ENCODE peak calls at places on chromosome 9, in four cellular contexts. P, G, D and T are unnamed samples.

GRCh38 chr9:106869458-106869857 is 6.5 kb downstream of the ZNF462 start:
- DNase-seq in D (no peak), G (peak; percentile 65), P (peak; percentile 55), T (no peak)

GRCh38 chr9:114501786-114502682 is 3.2 kb downstream of the WHRN start:
- DNase-seq in P (peak; percentile 66), D (no peak), G (peak; percentile 75), T (no peak)

GRCh38 chr9:127728808-127729207 is 6.3 kb downstream of the TOR2A start:
- DNase-seq in G (no peak), P (no peak), D (no peak), T (no peak)

GRCh38 chr9:132069046-132069898 is 10.4 kb downstream of the MED27 start:
- DNase-seq in P (peak; percentile 89), G (peak; percentile 92), D (no peak), T (no peak)

GRCh38 chr9:68841292-68842052 is 136.4 kb downstream of the PIP5K1B start:
- DNase-seq in G (no peak), P (no peak), D (no peak), T (no peak)

GRCh38 chr9:83304686-83305085 is 233.5 kb downstream of the FRMD3 start:
- DNase-seq in P (peak; percentile 85), G (peak; percentile 87), D (no peak), T (no peak)

GRCh38 chr9:35733109-35733541 is 659 bp downstream of the CREB3 start:
- DNase-seq in P (peak; percentile 66), G (peak; percentile 75), D (peak; percentile 81), T (no peak)

GRCh38 chr9:26054600-26055516 is 376.6 kb upstream of the TUSC1 start:
- DNase-seq in D (no peak), G (peak; percentile 41), P (peak; percentile 33), T (no peak)

GRCh38 chr9:111937781-111938426 is 41.3 kb downstream of the UGCG start:
- DNase-seq in G (peak; percentile 85), D (no peak), P (peak; percentile 85), T (no peak)

GRCh38 chr9:6024035-6024554 is 8.7 kb upstream of the RANBP6 start:
- DNase-seq in D (peak; percentile 79), P (no peak), G (no peak), T (peak; percentile 19)

GRCh38 chr9:83188272-83188671 is 125.3 kb upstream of the RASEF start:
- DNase-seq in G (no peak), D (no peak), P (no peak), T (no peak)

GRCh38 chr9:130908129-130908877 is 11.7 kb upstream of the QRFP start:
- DNase-seq in D (no peak), P (no peak), G (no peak), T (no peak)

GRCh38 chr9:32581512-32582143 is 8.7 kb upstream of the NDUFB6 start:
- DNase-seq in D (peak; percentile 88), G (peak; percentile 67), P (peak; percentile 54), T (peak; percentile 28)

GRCh38 chr9:130872912-130873503 is 23.6 kb downstream of the QRFP start:
- DNase-seq in P (no peak), D (no peak), G (no peak), T (no peak)

GRCh38 chr9:89882876-89883275 is 278.1 kb downstream of the GADD45G start:
- DNase-seq in G (no peak), D (no peak), P (no peak), T (no peak)

GRCh38 chr9:129357773-129358250 is 179.8 kb upstream of the IER5L start:
- DNase-seq in P (no peak), G (no peak), D (no peak), T (no peak)

GRCh38 chr9:99012957-99013512 is 69.3 kb downstream of the COL15A1 start:
- DNase-seq in G (no peak), P (no peak), D (peak; percentile 73), T (no peak)

GRCh38 chr9:101128623-101129022 is 100.1 kb downstream of the PLPPR1 start:
- DNase-seq in D (no peak), P (no peak), G (no peak), T (no peak)

GRCh38 chr9:126638571-126639132 is 24.9 kb downstream of the LMX1B start:
- DNase-seq in P (no peak), D (no peak), G (no peak), T (no peak)

DNA sequence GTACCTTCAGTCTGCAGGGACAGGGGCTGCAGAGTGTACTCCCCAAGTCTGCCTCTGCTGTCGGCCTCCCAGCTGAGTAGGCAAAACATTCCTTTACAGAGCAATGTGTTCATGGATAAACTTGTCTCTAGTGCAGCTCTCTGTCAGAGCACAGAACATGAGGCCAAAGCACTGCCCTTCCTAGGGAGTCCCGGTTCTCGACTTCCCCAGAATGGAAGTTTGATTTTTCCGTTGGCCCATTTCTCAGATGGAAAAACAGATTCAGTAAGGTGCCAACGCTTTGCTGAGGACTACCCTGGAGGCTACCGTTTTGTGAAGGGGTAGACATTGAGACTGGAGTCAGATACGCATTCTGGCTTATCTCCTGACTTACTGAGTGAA is 422 bp upstream of the TRIM32 start:
- DNase-seq in D (no peak), G (no peak), P (no peak), T (no peak)
- H3K79me2 ChIP-seq in D (peaks cover 42% of the 10 kb centered on the region), G (peaks cover 36% of the 10 kb centered on the region), P (peaks cover 54% of the 10 kb centered on the region), T (peaks cover 15% of the 10 kb centered on the region)

GRCh38 chr9:37464006-37464405 is 1.2 kb downstream of the ZBTB5 start:
- DNase-seq in D (no peak), P (no peak), G (peak; percentile 17), T (no peak)
- H3K79me2 ChIP-seq in D (peaks cover 55% of the 10 kb centered on the region), P (peaks cover 54% of the 10 kb centered on the region), G (peaks cover 40% of the 10 kb centered on the region), T (peaks cover 54% of the 10 kb centered on the region)

DNA sequence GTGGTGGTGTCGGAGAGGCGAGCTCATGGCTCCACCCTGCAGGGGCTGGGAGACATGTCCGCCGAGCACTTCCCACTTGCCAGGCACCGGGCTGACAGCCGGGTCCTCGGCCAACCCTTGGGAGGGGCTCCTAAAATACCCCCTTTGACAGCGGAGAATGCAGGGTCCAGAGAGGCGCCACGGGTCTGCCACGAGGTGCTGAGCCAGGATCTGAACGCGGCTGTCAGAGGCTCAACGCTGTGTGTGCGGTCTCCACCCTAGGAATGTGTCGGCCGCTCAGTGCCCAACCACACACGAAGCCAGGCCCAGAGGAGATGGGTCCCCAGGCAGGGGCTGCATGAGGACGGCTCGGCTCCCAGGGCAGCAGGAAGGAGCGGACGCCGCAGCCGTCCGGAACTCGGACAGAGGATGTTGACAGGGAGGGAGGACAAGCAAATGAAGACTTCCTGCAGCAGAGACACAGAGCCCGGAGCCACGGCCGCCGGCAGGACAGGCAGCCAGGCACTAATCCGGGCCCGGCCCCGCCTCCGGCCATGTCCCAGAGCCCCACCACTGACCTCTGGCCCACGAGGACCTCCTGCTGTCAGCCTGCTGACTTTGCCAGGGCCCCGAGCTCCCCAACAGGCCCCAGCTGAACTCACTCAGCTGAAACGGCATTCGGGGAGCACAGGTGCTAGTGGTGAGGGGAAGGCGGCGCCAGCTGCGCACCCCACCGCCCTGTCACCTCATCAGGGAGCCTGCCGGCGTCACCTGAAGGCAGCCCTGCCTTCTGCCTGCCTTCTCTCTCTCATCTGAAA is 12.8 kb downstream of the VAV2 start:
- DNase-seq in G (peak; percentile 46), D (peak; percentile 74), P (peak; percentile 27), T (no peak)
- H3K79me2 ChIP-seq in G (peaks cover 85% of the 10 kb centered on the region), D (no peaks in the 10 kb centered on the region), P (peaks cover 99% of the 10 kb centered on the region), T (no peaks in the 10 kb centered on the region)

DNA sequence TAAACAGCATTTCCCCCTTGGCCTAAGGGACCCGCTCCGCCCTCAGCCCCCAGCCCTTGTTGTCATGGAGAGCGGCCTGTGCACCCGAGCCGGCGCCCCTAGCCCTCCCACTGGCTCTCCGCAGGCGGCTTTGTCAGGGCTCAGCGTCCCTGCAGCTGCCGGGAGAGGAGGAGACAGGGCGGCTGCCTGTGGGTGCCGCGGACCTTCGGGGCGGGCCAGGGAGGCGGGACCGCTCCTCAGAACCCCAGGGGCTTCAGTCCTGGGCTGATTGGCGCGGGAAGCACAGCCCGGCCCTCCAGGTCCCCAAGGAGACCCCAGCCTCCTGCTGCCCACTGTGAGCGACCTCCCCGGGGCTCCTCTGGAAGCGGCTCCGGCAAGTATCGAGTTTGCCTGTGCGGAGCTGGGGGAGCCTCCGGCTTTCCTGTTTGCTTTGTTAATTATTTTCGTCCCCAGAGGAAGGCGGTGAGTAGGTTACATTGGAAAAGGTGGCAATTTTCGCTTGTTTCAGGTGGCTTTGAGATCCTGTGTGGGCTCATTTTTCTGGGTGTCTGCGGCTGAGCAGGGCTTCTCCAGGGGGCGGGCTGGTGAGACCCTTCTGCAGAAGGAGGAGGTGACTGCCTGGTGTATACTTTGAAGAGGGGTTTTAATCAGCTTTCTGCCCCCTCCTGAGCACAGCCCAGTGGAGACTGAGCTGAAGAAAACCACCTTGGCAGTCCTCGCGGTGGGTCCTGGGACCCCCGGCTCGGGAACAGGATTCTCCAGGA is at the start of gene FGD3:
- DNase-seq in P (peak; percentile 5), G (peak; percentile 32), D (no peak), T (peak; percentile 53)
- H3K79me2 ChIP-seq in P (no peaks in the 10 kb centered on the region), G (no peaks in the 10 kb centered on the region), D (no peaks in the 10 kb centered on the region), T (no peaks in the 10 kb centered on the region)

DNA sequence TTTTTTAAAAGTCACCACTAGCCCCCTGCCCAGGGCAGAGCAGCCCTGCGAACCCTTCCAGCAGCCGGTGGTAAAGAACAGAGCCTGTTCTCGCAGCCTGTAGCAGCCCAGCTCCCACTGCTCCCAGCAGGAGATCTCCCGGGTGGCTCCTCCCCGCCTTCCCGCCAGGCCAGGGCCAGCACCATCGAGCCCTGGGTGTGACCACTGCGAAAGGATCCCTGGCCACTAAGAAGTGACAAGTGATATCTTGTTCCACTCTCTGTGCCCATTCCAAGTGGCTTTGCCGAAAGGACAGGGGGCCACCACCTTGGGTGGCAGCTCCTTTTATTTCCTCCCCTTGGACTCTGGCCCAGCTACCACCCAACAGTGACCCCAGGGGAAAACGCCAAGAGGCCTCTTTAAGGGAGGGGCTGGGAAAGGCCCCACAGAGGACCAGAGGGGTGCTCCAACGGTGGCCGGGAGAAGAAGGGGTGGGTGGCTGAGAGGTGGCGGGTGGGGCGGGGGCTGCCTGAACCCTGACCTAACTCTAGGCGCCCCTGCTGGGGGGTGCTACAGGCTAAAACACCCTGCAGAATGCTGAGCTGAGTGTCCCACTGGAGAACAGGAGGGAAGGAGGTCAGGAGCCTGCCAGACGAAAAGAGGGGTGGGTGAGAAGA is 1.6 kb downstream of the NACC2 start:
- DNase-seq in P (no peak), D (no peak), G (peak; percentile 35), T (no peak)
- H3K79me2 ChIP-seq in P (peaks cover 64% of the 10 kb centered on the region), D (no peaks in the 10 kb centered on the region), G (peaks cover 53% of the 10 kb centered on the region), T (no peaks in the 10 kb centered on the region)

GRCh38 chr9:109861499-109861898 is 81.5 kb downstream of the PALM2AKAP2 start:
- DNase-seq in D (no peak), G (no peak), P (no peak), T (no peak)
- H3K79me2 ChIP-seq in D (no peaks in the 10 kb centered on the region), G (no peaks in the 10 kb centered on the region), P (peaks cover 67% of the 10 kb centered on the region), T (no peaks in the 10 kb centered on the region)